ENCODE peak calls at places on chromosomes 11 and 22, in nine cellular contexts. One of them, this sample, is unnamed.

GRCh38 chr11:78015878-78016277 is 7.2 kb downstream of the KCTD14 start:
- ATAC-seq in CD4-positive, alpha-beta T cell: no peak
- ATAC-seq in gastrocnemius medialis: no peak
- ATAC-seq in activated CD4-positive, alpha-beta T cell treated with anti-CD3 and anti-CD28 coated beads for 36 hours: no peak
- ATAC-seq in Right ventricle myocardium superior: no peak
- ATAC-seq in HCT116: no peak
- ATAC-seq in T-cell: no peak
- ATAC-seq in left ventricle myocardium superior: no peak
- ATAC-seq in activated CD8-positive, alpha-beta T cell treated with anti-CD3 and anti-CD28 coated beads for 36 hours: no peak
- ATAC-seq in this sample: no peak

GRCh38 chr11:76236092-76237026 is 30.1 kb upstream of the WNT11 start:
- ATAC-seq in CD4-positive, alpha-beta T cell: no peak
- ATAC-seq in gastrocnemius medialis: peak
- ATAC-seq in activated CD4-positive, alpha-beta T cell treated with anti-CD3 and anti-CD28 coated beads for 36 hours: peak
- ATAC-seq in Right ventricle myocardium superior: peak
- ATAC-seq in HCT116: peak
- ATAC-seq in T-cell: no peak
- ATAC-seq in left ventricle myocardium superior: peak
- ATAC-seq in activated CD8-positive, alpha-beta T cell treated with anti-CD3 and anti-CD28 coated beads for 36 hours: peak
- ATAC-seq in this sample: peak

GRCh38 chr11:125286486-125286885 is 121.9 kb downstream of the PKNOX2 start:
- ATAC-seq in CD4-positive, alpha-beta T cell: no peak
- ATAC-seq in gastrocnemius medialis: no peak
- ATAC-seq in activated CD4-positive, alpha-beta T cell treated with anti-CD3 and anti-CD28 coated beads for 36 hours: no peak
- ATAC-seq in Right ventricle myocardium superior: no peak
- ATAC-seq in HCT116: no peak
- ATAC-seq in T-cell: no peak
- ATAC-seq in left ventricle myocardium superior: no peak
- ATAC-seq in activated CD8-positive, alpha-beta T cell treated with anti-CD3 and anti-CD28 coated beads for 36 hours: no peak
- ATAC-seq in this sample: no peak

GRCh38 chr11:13339196-13340153 is 61.9 kb downstream of the BMAL1 start:
- ATAC-seq in CD4-positive, alpha-beta T cell: peak
- ATAC-seq in gastrocnemius medialis: no peak
- ATAC-seq in activated CD4-positive, alpha-beta T cell treated with anti-CD3 and anti-CD28 coated beads for 36 hours: peak
- ATAC-seq in Right ventricle myocardium superior: peak
- ATAC-seq in HCT116: peak
- ATAC-seq in T-cell: peak
- ATAC-seq in left ventricle myocardium superior: peak
- ATAC-seq in activated CD8-positive, alpha-beta T cell treated with anti-CD3 and anti-CD28 coated beads for 36 hours: peak
- ATAC-seq in this sample: peak

GRCh38 chr11:44575288-44575672 is 9.8 kb downstream of the CD82 start:
- ATAC-seq in CD4-positive, alpha-beta T cell: no peak
- ATAC-seq in gastrocnemius medialis: no peak
- ATAC-seq in activated CD4-positive, alpha-beta T cell treated with anti-CD3 and anti-CD28 coated beads for 36 hours: peak
- ATAC-seq in Right ventricle myocardium superior: no peak
- ATAC-seq in HCT116: no peak
- ATAC-seq in T-cell: no peak
- ATAC-seq in left ventricle myocardium superior: no peak
- ATAC-seq in activated CD8-positive, alpha-beta T cell treated with anti-CD3 and anti-CD28 coated beads for 36 hours: peak
- ATAC-seq in this sample: no peak

GRCh38 chr11:114259124-114259526 is 37.1 kb upstream of the NNMT start:
- ATAC-seq in CD4-positive, alpha-beta T cell: no peak
- ATAC-seq in gastrocnemius medialis: peak
- ATAC-seq in activated CD4-positive, alpha-beta T cell treated with anti-CD3 and anti-CD28 coated beads for 36 hours: no peak
- ATAC-seq in Right ventricle myocardium superior: peak
- ATAC-seq in HCT116: no peak
- ATAC-seq in T-cell: no peak
- ATAC-seq in left ventricle myocardium superior: peak
- ATAC-seq in activated CD8-positive, alpha-beta T cell treated with anti-CD3 and anti-CD28 coated beads for 36 hours: no peak
- ATAC-seq in this sample: peak

GRCh38 chr11:1467270-1467669 is 19.3 kb downstream of the MOB2 start:
- ATAC-seq in CD4-positive, alpha-beta T cell: no peak
- ATAC-seq in gastrocnemius medialis: no peak
- ATAC-seq in activated CD4-positive, alpha-beta T cell treated with anti-CD3 and anti-CD28 coated beads for 36 hours: no peak
- ATAC-seq in Right ventricle myocardium superior: no peak
- ATAC-seq in HCT116: no peak
- ATAC-seq in T-cell: no peak
- ATAC-seq in left ventricle myocardium superior: no peak
- ATAC-seq in activated CD8-positive, alpha-beta T cell treated with anti-CD3 and anti-CD28 coated beads for 36 hours: no peak
- ATAC-seq in this sample: no peak

GRCh38 chr22:50302041-50302541 is 5.4 kb downstream of the PLXNB2 start:
- ATAC-seq in CD4-positive, alpha-beta T cell: no peak
- ATAC-seq in gastrocnemius medialis: no peak
- ATAC-seq in activated CD4-positive, alpha-beta T cell treated with anti-CD3 and anti-CD28 coated beads for 36 hours: no peak
- ATAC-seq in Right ventricle myocardium superior: peak
- ATAC-seq in HCT116: no peak
- ATAC-seq in T-cell: no peak
- ATAC-seq in left ventricle myocardium superior: peak
- ATAC-seq in activated CD8-positive, alpha-beta T cell treated with anti-CD3 and anti-CD28 coated beads for 36 hours: no peak
- ATAC-seq in this sample: peak

GRCh38 chr11:19853901-19854300 is 141.3 kb downstream of the NAV2 start:
- ATAC-seq in CD4-positive, alpha-beta T cell: no peak
- ATAC-seq in gastrocnemius medialis: no peak
- ATAC-seq in activated CD4-positive, alpha-beta T cell treated with anti-CD3 and anti-CD28 coated beads for 36 hours: no peak
- ATAC-seq in Right ventricle myocardium superior: no peak
- ATAC-seq in HCT116: no peak
- ATAC-seq in T-cell: no peak
- ATAC-seq in left ventricle myocardium superior: no peak
- ATAC-seq in activated CD8-positive, alpha-beta T cell treated with anti-CD3 and anti-CD28 coated beads for 36 hours: no peak
- ATAC-seq in this sample: no peak

GRCh38 chr11:69797737-69798528 is 21.3 kb downstream of the FGF3 start:
- ATAC-seq in CD4-positive, alpha-beta T cell: no peak
- ATAC-seq in gastrocnemius medialis: no peak
- ATAC-seq in activated CD4-positive, alpha-beta T cell treated with anti-CD3 and anti-CD28 coated beads for 36 hours: no peak
- ATAC-seq in Right ventricle myocardium superior: no peak
- ATAC-seq in HCT116: no peak
- ATAC-seq in T-cell: no peak
- ATAC-seq in left ventricle myocardium superior: no peak
- ATAC-seq in activated CD8-positive, alpha-beta T cell treated with anti-CD3 and anti-CD28 coated beads for 36 hours: no peak
- ATAC-seq in this sample: no peak

GRCh38 chr11:118117790-118118601 is 31.2 kb upstream of the SMIM35 start:
- ATAC-seq in CD4-positive, alpha-beta T cell: no peak
- ATAC-seq in gastrocnemius medialis: no peak
- ATAC-seq in activated CD4-positive, alpha-beta T cell treated with anti-CD3 and anti-CD28 coated beads for 36 hours: no peak
- ATAC-seq in Right ventricle myocardium superior: peak
- ATAC-seq in HCT116: no peak
- ATAC-seq in T-cell: peak
- ATAC-seq in left ventricle myocardium superior: peak
- ATAC-seq in activated CD8-positive, alpha-beta T cell treated with anti-CD3 and anti-CD28 coated beads for 36 hours: peak
- ATAC-seq in this sample: no peak

GRCh38 chr22:45317551-45318167 is 7.9 kb downstream of the FAM118A start:
- ATAC-seq in CD4-positive, alpha-beta T cell: peak
- ATAC-seq in gastrocnemius medialis: peak
- ATAC-seq in activated CD4-positive, alpha-beta T cell treated with anti-CD3 and anti-CD28 coated beads for 36 hours: peak
- ATAC-seq in Right ventricle myocardium superior: peak
- ATAC-seq in HCT116: peak
- ATAC-seq in T-cell: peak
- ATAC-seq in left ventricle myocardium superior: peak
- ATAC-seq in activated CD8-positive, alpha-beta T cell treated with anti-CD3 and anti-CD28 coated beads for 36 hours: peak
- ATAC-seq in this sample: peak

GRCh38 chr11:69064394-69064957 is 15.7 kb downstream of the TPCN2 start:
- ATAC-seq in CD4-positive, alpha-beta T cell: no peak
- ATAC-seq in gastrocnemius medialis: no peak
- ATAC-seq in activated CD4-positive, alpha-beta T cell treated with anti-CD3 and anti-CD28 coated beads for 36 hours: no peak
- ATAC-seq in Right ventricle myocardium superior: no peak
- ATAC-seq in HCT116: no peak
- ATAC-seq in T-cell: no peak
- ATAC-seq in left ventricle myocardium superior: no peak
- ATAC-seq in activated CD8-positive, alpha-beta T cell treated with anti-CD3 and anti-CD28 coated beads for 36 hours: no peak
- ATAC-seq in this sample: no peak

GRCh38 chr22:50074551-50075042 is 10.6 kb downstream of the MLC1 start:
- ATAC-seq in CD4-positive, alpha-beta T cell: no peak
- ATAC-seq in gastrocnemius medialis: no peak
- ATAC-seq in activated CD4-positive, alpha-beta T cell treated with anti-CD3 and anti-CD28 coated beads for 36 hours: no peak
- ATAC-seq in Right ventricle myocardium superior: no peak
- ATAC-seq in HCT116: peak
- ATAC-seq in T-cell: no peak
- ATAC-seq in left ventricle myocardium superior: no peak
- ATAC-seq in activated CD8-positive, alpha-beta T cell treated with anti-CD3 and anti-CD28 coated beads for 36 hours: no peak
- ATAC-seq in this sample: no peak

GRCh38 chr22:37898441-37899181 is 7.5 kb upstream of the MICALL1 start:
- ATAC-seq in CD4-positive, alpha-beta T cell: no peak
- ATAC-seq in gastrocnemius medialis: no peak
- ATAC-seq in activated CD4-positive, alpha-beta T cell treated with anti-CD3 and anti-CD28 coated beads for 36 hours: no peak
- ATAC-seq in Right ventricle myocardium superior: no peak
- ATAC-seq in HCT116: peak
- ATAC-seq in T-cell: no peak
- ATAC-seq in left ventricle myocardium superior: no peak
- ATAC-seq in activated CD8-positive, alpha-beta T cell treated with anti-CD3 and anti-CD28 coated beads for 36 hours: no peak
- ATAC-seq in this sample: no peak

GRCh38 chr11:73510106-73510505 is 87.8 kb downstream of the FAM168A start:
- ATAC-seq in CD4-positive, alpha-beta T cell: no peak
- ATAC-seq in gastrocnemius medialis: no peak
- ATAC-seq in activated CD4-positive, alpha-beta T cell treated with anti-CD3 and anti-CD28 coated beads for 36 hours: no peak
- ATAC-seq in Right ventricle myocardium superior: no peak
- ATAC-seq in HCT116: no peak
- ATAC-seq in T-cell: no peak
- ATAC-seq in left ventricle myocardium superior: no peak
- ATAC-seq in activated CD8-positive, alpha-beta T cell treated with anti-CD3 and anti-CD28 coated beads for 36 hours: no peak
- ATAC-seq in this sample: no peak

GRCh38 chr11:34072831-34073230 is 21.3 kb downstream of the CAPRIN1 start:
- ATAC-seq in CD4-positive, alpha-beta T cell: no peak
- ATAC-seq in gastrocnemius medialis: no peak
- ATAC-seq in activated CD4-positive, alpha-beta T cell treated with anti-CD3 and anti-CD28 coated beads for 36 hours: no peak
- ATAC-seq in Right ventricle myocardium superior: no peak
- ATAC-seq in HCT116: no peak
- ATAC-seq in T-cell: no peak
- ATAC-seq in left ventricle myocardium superior: no peak
- ATAC-seq in activated CD8-positive, alpha-beta T cell treated with anti-CD3 and anti-CD28 coated beads for 36 hours: no peak
- ATAC-seq in this sample: no peak

GRCh38 chr22:46514592-46515207 is 22.7 kb downstream of the CELSR1 start:
- ATAC-seq in CD4-positive, alpha-beta T cell: no peak
- ATAC-seq in gastrocnemius medialis: no peak
- ATAC-seq in activated CD4-positive, alpha-beta T cell treated with anti-CD3 and anti-CD28 coated beads for 36 hours: no peak
- ATAC-seq in Right ventricle myocardium superior: no peak
- ATAC-seq in HCT116: peak
- ATAC-seq in T-cell: no peak
- ATAC-seq in left ventricle myocardium superior: no peak
- ATAC-seq in activated CD8-positive, alpha-beta T cell treated with anti-CD3 and anti-CD28 coated beads for 36 hours: no peak
- ATAC-seq in this sample: no peak

GRCh38 chr11:107221743-107222142 is 203.5 kb upstream of the GUCY1A2 start:
- ATAC-seq in CD4-positive, alpha-beta T cell: no peak
- ATAC-seq in gastrocnemius medialis: no peak
- ATAC-seq in activated CD4-positive, alpha-beta T cell treated with anti-CD3 and anti-CD28 coated beads for 36 hours: no peak
- ATAC-seq in Right ventricle myocardium superior: no peak
- ATAC-seq in HCT116: no peak
- ATAC-seq in T-cell: no peak
- ATAC-seq in left ventricle myocardium superior: no peak
- ATAC-seq in activated CD8-positive, alpha-beta T cell treated with anti-CD3 and anti-CD28 coated beads for 36 hours: no peak
- ATAC-seq in this sample: no peak

GRCh38 chr22:39967996-39968968 is 8.1 kb downstream of the TMA7B start:
- ATAC-seq in CD4-positive, alpha-beta T cell: no peak
- ATAC-seq in gastrocnemius medialis: peak
- ATAC-seq in activated CD4-positive, alpha-beta T cell treated with anti-CD3 and anti-CD28 coated beads for 36 hours: no peak
- ATAC-seq in Right ventricle myocardium superior: peak
- ATAC-seq in HCT116: no peak
- ATAC-seq in T-cell: no peak
- ATAC-seq in left ventricle myocardium superior: peak
- ATAC-seq in activated CD8-positive, alpha-beta T cell treated with anti-CD3 and anti-CD28 coated beads for 36 hours: no peak
- ATAC-seq in this sample: peak

GRCh38 chr11:2139118-2139490 is at the start of gene IGF2:
- ATAC-seq in CD4-positive, alpha-beta T cell: peak
- ATAC-seq in gastrocnemius medialis: no peak
- ATAC-seq in activated CD4-positive, alpha-beta T cell treated with anti-CD3 and anti-CD28 coated beads for 36 hours: no peak
- ATAC-seq in Right ventricle myocardium superior: no peak
- ATAC-seq in HCT116: peak
- ATAC-seq in T-cell: peak
- ATAC-seq in left ventricle myocardium superior: peak
- ATAC-seq in activated CD8-positive, alpha-beta T cell treated with anti-CD3 and anti-CD28 coated beads for 36 hours: no peak
- ATAC-seq in this sample: peak

GRCh38 chr11:35526370-35526792 is 965 bp upstream of the PAMR1 start:
- ATAC-seq in CD4-positive, alpha-beta T cell: no peak
- ATAC-seq in gastrocnemius medialis: no peak
- ATAC-seq in activated CD4-positive, alpha-beta T cell treated with anti-CD3 and anti-CD28 coated beads for 36 hours: no peak
- ATAC-seq in Right ventricle myocardium superior: no peak
- ATAC-seq in HCT116: peak
- ATAC-seq in T-cell: no peak
- ATAC-seq in left ventricle myocardium superior: no peak
- ATAC-seq in activated CD8-positive, alpha-beta T cell treated with anti-CD3 and anti-CD28 coated beads for 36 hours: peak
- ATAC-seq in this sample: no peak

GRCh38 chr11:61534901-61535839 is 26.6 kb downstream of the LRRC10B start:
- ATAC-seq in CD4-positive, alpha-beta T cell: no peak
- ATAC-seq in gastrocnemius medialis: no peak
- ATAC-seq in activated CD4-positive, alpha-beta T cell treated with anti-CD3 and anti-CD28 coated beads for 36 hours: no peak
- ATAC-seq in Right ventricle myocardium superior: peak
- ATAC-seq in HCT116: no peak
- ATAC-seq in T-cell: no peak
- ATAC-seq in left ventricle myocardium superior: peak
- ATAC-seq in activated CD8-positive, alpha-beta T cell treated with anti-CD3 and anti-CD28 coated beads for 36 hours: no peak
- ATAC-seq in this sample: no peak

GRCh38 chr11:115613986-115614625 is 109.9 kb upstream of the CADM1 start:
- ATAC-seq in CD4-positive, alpha-beta T cell: no peak
- ATAC-seq in gastrocnemius medialis: no peak
- ATAC-seq in activated CD4-positive, alpha-beta T cell treated with anti-CD3 and anti-CD28 coated beads for 36 hours: no peak
- ATAC-seq in Right ventricle myocardium superior: no peak
- ATAC-seq in HCT116: no peak
- ATAC-seq in T-cell: no peak
- ATAC-seq in left ventricle myocardium superior: no peak
- ATAC-seq in activated CD8-positive, alpha-beta T cell treated with anti-CD3 and anti-CD28 coated beads for 36 hours: no peak
- ATAC-seq in this sample: no peak

GRCh38 chr11:73273246-73273890 is 1.2 kb downstream of the P2RY6 start:
- ATAC-seq in CD4-positive, alpha-beta T cell: no peak
- ATAC-seq in gastrocnemius medialis: no peak
- ATAC-seq in activated CD4-positive, alpha-beta T cell treated with anti-CD3 and anti-CD28 coated beads for 36 hours: no peak
- ATAC-seq in Right ventricle myocardium superior: no peak
- ATAC-seq in HCT116: no peak
- ATAC-seq in T-cell: no peak
- ATAC-seq in left ventricle myocardium superior: peak
- ATAC-seq in activated CD8-positive, alpha-beta T cell treated with anti-CD3 and anti-CD28 coated beads for 36 hours: no peak
- ATAC-seq in this sample: no peak

GRCh38 chr11:1040428-1041148 is 4.1 kb upstream of the MUC6 start:
- ATAC-seq in CD4-positive, alpha-beta T cell: no peak
- ATAC-seq in gastrocnemius medialis: no peak
- ATAC-seq in activated CD4-positive, alpha-beta T cell treated with anti-CD3 and anti-CD28 coated beads for 36 hours: no peak
- ATAC-seq in Right ventricle myocardium superior: no peak
- ATAC-seq in HCT116: no peak
- ATAC-seq in T-cell: no peak
- ATAC-seq in left ventricle myocardium superior: no peak
- ATAC-seq in activated CD8-positive, alpha-beta T cell treated with anti-CD3 and anti-CD28 coated beads for 36 hours: no peak
- ATAC-seq in this sample: no peak

GRCh38 chr22:49264696-49265095 is 563.0 kb downstream of the BRD1 start:
- ATAC-seq in CD4-positive, alpha-beta T cell: no peak
- ATAC-seq in gastrocnemius medialis: no peak
- ATAC-seq in activated CD4-positive, alpha-beta T cell treated with anti-CD3 and anti-CD28 coated beads for 36 hours: no peak
- ATAC-seq in Right ventricle myocardium superior: no peak
- ATAC-seq in HCT116: no peak
- ATAC-seq in T-cell: no peak
- ATAC-seq in left ventricle myocardium superior: no peak
- ATAC-seq in activated CD8-positive, alpha-beta T cell treated with anti-CD3 and anti-CD28 coated beads for 36 hours: no peak
- ATAC-seq in this sample: no peak

GRCh38 chr22:40413873-40414272 is 43.5 kb downstream of the SGSM3 start:
- ATAC-seq in CD4-positive, alpha-beta T cell: no peak
- ATAC-seq in gastrocnemius medialis: no peak
- ATAC-seq in activated CD4-positive, alpha-beta T cell treated with anti-CD3 and anti-CD28 coated beads for 36 hours: no peak
- ATAC-seq in Right ventricle myocardium superior: no peak
- ATAC-seq in HCT116: no peak
- ATAC-seq in T-cell: no peak
- ATAC-seq in left ventricle myocardium superior: no peak
- ATAC-seq in activated CD8-positive, alpha-beta T cell treated with anti-CD3 and anti-CD28 coated beads for 36 hours: no peak
- ATAC-seq in this sample: no peak

GRCh38 chr22:22604326-22605073 is 39.9 kb upstream of the GGTLC2 start:
- ATAC-seq in CD4-positive, alpha-beta T cell: no peak
- ATAC-seq in gastrocnemius medialis: no peak
- ATAC-seq in activated CD4-positive, alpha-beta T cell treated with anti-CD3 and anti-CD28 coated beads for 36 hours: no peak
- ATAC-seq in Right ventricle myocardium superior: no peak
- ATAC-seq in HCT116: no peak
- ATAC-seq in T-cell: no peak
- ATAC-seq in left ventricle myocardium superior: no peak
- ATAC-seq in activated CD8-positive, alpha-beta T cell treated with anti-CD3 and anti-CD28 coated beads for 36 hours: no peak
- ATAC-seq in this sample: no peak

GRCh38 chr11:16905375-16905774 is 108.8 kb downstream of the PLEKHA7 start:
- ATAC-seq in CD4-positive, alpha-beta T cell: no peak
- ATAC-seq in gastrocnemius medialis: no peak
- ATAC-seq in activated CD4-positive, alpha-beta T cell treated with anti-CD3 and anti-CD28 coated beads for 36 hours: no peak
- ATAC-seq in Right ventricle myocardium superior: peak
- ATAC-seq in HCT116: no peak
- ATAC-seq in T-cell: no peak
- ATAC-seq in left ventricle myocardium superior: peak
- ATAC-seq in activated CD8-positive, alpha-beta T cell treated with anti-CD3 and anti-CD28 coated beads for 36 hours: no peak
- ATAC-seq in this sample: no peak